ENCODE peak calls at places on chromosomes 16 and 17, in four cellular contexts. P is DND-41, L is heart left ventricle, C is MM.1S. S is an unnamed sample.

GRCh38 chr17:29292071-29292991 is 1.6 kb downstream of the NUFIP2 start:
- DNase-seq in P (peak; percentile 76), L (peak; percentile 77), C (peak; percentile 50), S (peak; percentile 26)

GRCh38 chr17:36824678-36825091 is 112.6 kb upstream of the LHX1 start:
- DNase-seq in P (no peak), L (no peak), C (no peak), S (no peak)

GRCh38 chr16:66895697-66895995 is 15.3 kb downstream of the PDP2 start:
- DNase-seq in P (no peak), L (no peak), C (no peak), S (no peak)

GRCh38 chr17:42754782-42755181 is 6.2 kb upstream of the RAMP2 start:
- DNase-seq in P (no peak), L (peak; percentile 23), C (no peak), S (no peak)

GRCh38 chr17:151886-152859 is 14.8 kb downstream of the SCGB1C2 start:
- DNase-seq in P (no peak), L (no peak), C (no peak), S (no peak)

GRCh38 chr16:77387075-77387474 is 47.8 kb downstream of the ADAMTS18 start:
- DNase-seq in P (no peak), L (no peak), C (no peak), S (no peak)

GRCh38 chr17:73170921-73171320 is 6.1 kb downstream of the SSTR2 start:
- DNase-seq in P (no peak), L (no peak), C (no peak), S (no peak)

GRCh38 chr17:67322039-67322787 is 44.2 kb downstream of the PSMD12 start:
- DNase-seq in P (no peak), L (no peak), C (no peak), S (no peak)

GRCh38 chr16:8634991-8635736 is 13.7 kb downstream of the METTL22 start:
- DNase-seq in P (no peak), L (no peak), C (no peak), S (no peak)

GRCh38 chr17:58309918-58310259 is 18.7 kb downstream of the TSPOAP1 start:
- DNase-seq in P (no peak), L (no peak), C (no peak), S (no peak)

GRCh38 chr17:75689441-75689873 is 22.3 kb downstream of the SAP30BP start:
- DNase-seq in P (peak; percentile 44), L (no peak), C (peak; percentile 96), S (peak; percentile 21)

GRCh38 chr17:58265902-58266875 is 14.5 kb downstream of the MPO start:
- DNase-seq in P (no peak), L (no peak), C (no peak), S (no peak)

GRCh38 chr16:55491691-55492090 is 12.7 kb downstream of the MMP2 start:
- DNase-seq in P (no peak), L (no peak), C (no peak), S (no peak)

GRCh38 chr16:27967169-27967568 is 96.3 kb downstream of the GSG1L start:
- DNase-seq in P (no peak), L (no peak), C (no peak), S (no peak)

GRCh38 chr16:27529962-27530361 is 19.8 kb downstream of the GTF3C1 start:
- DNase-seq in P (no peak), L (no peak), C (no peak), S (no peak)

GRCh38 chr16:14419817-14420216 is 210.2 kb downstream of the PARN start:
- DNase-seq in P (no peak), L (no peak), C (no peak), S (no peak)

GRCh38 chr16:23564964-23565363 is 7.4 kb downstream of the UBFD1 start:
- DNase-seq in P (no peak), L (peak; percentile 65), C (no peak), S (no peak)

GRCh38 chr16:76386784-76387183 is 109.6 kb downstream of the CNTNAP4 start:
- DNase-seq in P (no peak), L (no peak), C (no peak), S (no peak)

GRCh38 chr17:9401434-9401833 is 174.2 kb downstream of the STX8 start:
- DNase-seq in P (no peak), L (no peak), C (no peak), S (no peak)

GRCh38 chr17:42052478-42052877 is 2.1 kb upstream of the C17orf113 start:
- DNase-seq in P (no peak), L (no peak), C (no peak), S (no peak)

DNA sequence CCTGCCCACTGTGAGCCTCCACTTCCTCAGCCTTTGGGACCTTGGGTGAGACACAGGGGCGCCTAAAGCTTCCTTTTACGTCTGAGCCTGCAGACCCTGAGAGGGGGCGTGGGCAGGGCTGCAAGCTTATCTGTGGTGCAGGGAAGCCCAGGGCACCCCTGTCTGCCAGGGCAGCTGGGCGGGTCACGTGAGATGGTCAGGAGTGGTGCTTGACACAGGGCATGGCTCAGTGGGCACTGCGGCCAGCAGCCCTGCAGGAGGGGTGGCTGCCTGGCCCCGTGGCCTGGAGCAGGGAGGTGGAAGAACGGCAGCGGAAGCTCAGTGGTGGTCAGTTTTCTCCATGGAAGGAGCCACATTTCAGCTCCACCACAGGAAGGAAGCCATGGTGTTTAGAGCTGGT is 54.8 kb upstream of the ZC3H18 start:
- DNase-seq in P (no peak), L (no peak), C (no peak), S (no peak)
- H3K9me3 ChIP-seq in P (no peaks in the 10 kb centered on the region), L (no peaks in the 10 kb centered on the region), C (no peaks in the 10 kb centered on the region), S (no peaks in the 10 kb centered on the region)

GRCh38 chr16:4317471-4318170 is 1.8 kb downstream of the GLIS2 start:
- DNase-seq in P (no peak), L (no peak), C (no peak), S (no peak)

GRCh38 chr16:4315185-4316102 is at the start of gene GLIS2:
- DNase-seq in P (peak; percentile 75), L (peak; percentile 85), C (peak; percentile 39), S (no peak)

GRCh38 chr16:4318171-4318910 is 2.5 kb downstream of the GLIS2 start:
- DNase-seq in P (no peak), L (no peak), C (no peak), S (no peak)

GRCh38 chr16:4316103-4316731 is 350 bp downstream of the GLIS2 start:
- DNase-seq in P (no peak), L (no peak), C (no peak), S (no peak)

GRCh38 chr16:4316732-4317461 is 1.0 kb downstream of the GLIS2 start:
- DNase-seq in P (no peak), L (no peak), C (no peak), S (no peak)
- TF ChIP-seq CTCF in P (no peak), L (no peak), C (no peak), S (no peak)

GRCh38 chr16:48596326-48596725 is 13.7 kb downstream of the N4BP1 start:
- DNase-seq in P (no peak), L (no peak), C (peak; percentile 24), S (no peak)

GRCh38 chr16:48597563-48598392 is 12.2 kb downstream of the N4BP1 start:
- DNase-seq in P (no peak), L (no peak), C (no peak), S (no peak)

GRCh38 chr16:48590476-48590875 is 19.5 kb downstream of the N4BP1 start:
- DNase-seq in P (no peak), L (no peak), C (no peak), S (no peak)

GRCh38 chr16:48591976-48592375 is 18.0 kb downstream of the N4BP1 start:
- DNase-seq in P (no peak), L (no peak), C (no peak), S (no peak)

GRCh38 chr16:48592839-48593429 is 17.0 kb downstream of the N4BP1 start:
- DNase-seq in P (peak; percentile 19), L (no peak), C (peak; percentile 26), S (no peak)
- H3K9me3 ChIP-seq in P (peaks cover 70% of the 10 kb centered on the region), L (no peaks in the 10 kb centered on the region), C (no peaks in the 10 kb centered on the region), S (peaks cover 12% of the 10 kb centered on the region)

DNA sequence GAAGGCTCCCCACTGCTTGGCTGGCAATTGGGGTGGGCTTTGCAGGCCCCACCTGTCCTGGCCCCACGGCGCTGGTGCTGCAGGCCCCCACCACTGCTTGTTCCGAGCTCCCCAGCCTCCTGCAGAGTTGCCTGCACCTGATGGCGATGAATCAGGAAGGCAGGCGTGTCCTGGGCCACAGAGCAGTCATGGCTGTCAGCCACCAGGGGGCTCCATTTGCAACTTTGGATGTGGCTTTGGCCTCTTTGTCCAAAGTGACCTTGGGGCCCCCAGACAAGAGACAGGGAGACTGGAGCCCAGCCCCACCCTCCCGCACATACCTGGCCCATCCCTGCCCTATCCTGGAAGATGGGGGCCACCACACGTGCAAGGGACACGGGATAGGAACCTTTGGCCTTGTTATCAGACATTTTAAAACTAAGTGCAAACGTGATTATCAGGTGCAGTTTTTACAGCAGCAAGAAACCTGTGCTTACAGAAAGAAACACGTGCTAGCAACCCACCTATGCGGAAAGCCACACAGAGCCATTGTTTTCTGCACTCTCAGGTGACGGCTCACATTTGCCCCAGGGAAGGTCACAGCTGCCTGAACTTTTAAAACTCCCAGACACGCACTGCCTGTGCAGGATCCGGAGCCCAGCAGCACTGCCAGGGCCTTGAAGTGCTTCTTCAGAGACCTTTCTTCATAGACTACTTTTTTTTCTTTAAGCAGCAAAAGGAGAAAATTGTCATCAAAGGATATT is at the start of gene DNASE1:
- DNase-seq in P (peak; percentile 54), L (peak; percentile 44), C (peak; percentile 62), S (peak; percentile 19)
- TF ChIP-seq CTCF in P (peak; percentile 77), L (peak; percentile 55), C (peak; percentile 58), S (peak; percentile 71)